ENCODE peak calls at places on chromosome 16, in seven cellular contexts. T is NCI-H774, H is iPS-NIHi11, S is NCI-H1417, B is left colon, C is non-pigmented ciliary epithelial cell, N is cardiac fibroblast. Z is an unnamed sample.

GRCh38 chr16:4862639-4863038 is 15.4 kb downstream of the UBN1 start:
- DNase-seq in T (no peak), H (no peak), S (no peak), B (no peak), C (no peak), N (no peak), Z (no peak)

GRCh38 chr16:66569827-66570405 is 3.7 kb downstream of the CMTM1 start:
- DNase-seq in T (no peak), H (no peak), S (no peak), B (no peak), C (no peak), N (peak), Z (no peak)

GRCh38 chr16:66486773-66487579 is 59.9 kb downstream of the BEAN1 start:
- DNase-seq in T (no peak), H (no peak), S (no peak), B (peak), C (no peak), N (peak), Z (no peak)

GRCh38 chr16:85479972-85480726 is 133.0 kb upstream of the GSE1 start:
- DNase-seq in T (no peak), H (peak), S (peak), B (peak), C (no peak), N (no peak), Z (peak)

GRCh38 chr16:30903596-30903995 is 7.2 kb downstream of the CTF1 start:
- DNase-seq in T (no peak), H (no peak), S (no peak), B (no peak), C (no peak), N (peak), Z (peak)

GRCh38 chr16:64365448-64365858 is 756.4 kb downstream of the CDH11 start:
- DNase-seq in T (no peak), H (no peak), S (no peak), B (no peak), C (no peak), N (no peak), Z (no peak)

GRCh38 chr16:88691924-88692560 is 5.7 kb upstream of the SNAI3 start:
- DNase-seq in T (no peak), H (no peak), S (peak), B (peak), C (no peak), N (no peak), Z (peak)

GRCh38 chr16:26983426-26983825 is 83.3 kb upstream of the C16orf82 start:
- DNase-seq in T (no peak), H (no peak), S (no peak), B (no peak), C (no peak), N (peak), Z (no peak)

GRCh38 chr16:12403746-12404658 is 399.7 kb downstream of the CPPED1 start:
- DNase-seq in T (no peak), H (no peak), S (no peak), B (no peak), C (no peak), N (no peak), Z (no peak)

GRCh38 chr16:77898671-77899211 is 110.4 kb downstream of the VAT1L start:
- DNase-seq in T (peak), H (no peak), S (no peak), B (no peak), C (peak), N (peak), Z (no peak)

GRCh38 chr16:78210305-78210704 is 110.9 kb downstream of the WWOX start:
- DNase-seq in T (no peak), H (no peak), S (no peak), B (no peak), C (no peak), N (no peak), Z (no peak)

GRCh38 chr16:15034266-15035162 is 21.4 kb downstream of the NTAN1 start:
- DNase-seq in T (no peak), H (no peak), S (no peak), B (no peak), C (no peak), N (peak), Z (no peak)

GRCh38 chr16:3485097-3485470 is 10.2 kb downstream of the C16orf90 start:
- DNase-seq in T (no peak), H (no peak), S (no peak), B (no peak), C (no peak), N (no peak), Z (no peak)

GRCh38 chr16:87607871-87608270 is 5.6 kb downstream of the JPH3 start:
- DNase-seq in T (no peak), H (no peak), S (no peak), B (no peak), C (no peak), N (no peak), Z (no peak)

GRCh38 chr16:86818701-86819522 is 240.6 kb downstream of the FOXL1 start:
- DNase-seq in T (no peak), H (no peak), S (no peak), B (no peak), C (no peak), N (peak), Z (no peak)

GRCh38 chr16:680967-681745 is 946 bp downstream of the STUB1 start:
- DNase-seq in T (no peak), H (no peak), S (no peak), B (peak), C (no peak), N (peak), Z (no peak)

GRCh38 chr16:57480127-57480753 is 6.1 kb downstream of the DOK4 start:
- DNase-seq in T (no peak), H (peak), S (no peak), B (peak), C (no peak), N (peak), Z (no peak)

GRCh38 chr16:31537362-31537921 is 9.7 kb downstream of the AHSP start:
- DNase-seq in T (no peak), H (peak), S (no peak), B (peak), C (no peak), N (no peak), Z (no peak)

GRCh38 chr16:85286970-85287814 is 174.9 kb upstream of the CIBAR2 start:
- DNase-seq in T (no peak), H (no peak), S (no peak), B (no peak), C (no peak), N (peak), Z (no peak)

GRCh38 chr16:58020628-58021521 is 4.7 kb upstream of the MMP15 start:
- DNase-seq in T (no peak), H (peak), S (peak), B (peak), C (no peak), N (peak), Z (peak)

GRCh38 chr16:70688266-70688742 is 2.5 kb upstream of the MTSS2 start:
- DNase-seq in T (no peak), H (no peak), S (no peak), B (peak), C (no peak), N (peak), Z (no peak)

GRCh38 chr16:89026121-89026612 is 49.2 kb upstream of the CBFA2T3 start:
- DNase-seq in T (no peak), H (no peak), S (no peak), B (no peak), C (no peak), N (no peak), Z (peak)

GRCh38 chr16:81633680-81634379 is 145.3 kb upstream of the PLCG2 start:
- DNase-seq in T (no peak), H (no peak), S (no peak), B (no peak), C (no peak), N (no peak), Z (no peak)

GRCh38 chr16:25374556-25374955 is 116.9 kb upstream of the ZKSCAN2 start:
- DNase-seq in T (no peak), H (no peak), S (no peak), B (no peak), C (no peak), N (no peak), Z (no peak)

Z was measured in immature natural killer cell.